ENCODE peak calls at places on chromosomes 11 and 22, in eight cellular contexts. F is upper lobe of right lung; U is colonic mucosa; P is kidney; E is CD8-positive, alpha-beta T cell; B is pancreas; K is HCT116; C is MM.1S. M is an unnamed sample.

GRCh38 chr11:702731-703461 is 3.1 kb upstream of the EPS8L2 start:
- DNase-seq in P (peak; percentile 89), B (peak; percentile 73), F (peak; percentile 92), E (no peak), C (no peak), K (no peak), U (peak; percentile 74), M (no peak)

GRCh38 chr11:61482513-61482912 is 26.0 kb upstream of the LRRC10B start:
- DNase-seq in U (no peak), E (no peak), P (no peak), B (no peak), K (no peak), F (no peak), C (no peak), M (no peak)

GRCh38 chr22:43843783-43844530 is 18.4 kb downstream of the SULT4A1 start:
- DNase-seq in E (no peak), P (peak; percentile 67), B (peak; percentile 6), K (no peak), C (no peak), F (no peak), U (no peak), M (no peak)

GRCh38 chr11:19553683-19554333 is 158.8 kb upstream of the NAV2 start:
- DNase-seq in C (peak; percentile 85), P (peak; percentile 88), K (peak; percentile 58), E (peak; percentile 47), U (peak; percentile 84), B (peak; percentile 87), F (peak; percentile 84), M (peak; percentile 84)

GRCh38 chr11:108797578-108798100 is 132.8 kb downstream of the DDX10 start:
- DNase-seq in K (no peak), U (no peak), C (no peak), E (no peak), F (no peak), P (no peak), B (no peak), M (no peak)

GRCh38 chr11:108496643-108497256 is 1.4 kb downstream of the POGLUT3 start:
- DNase-seq in P (no peak), B (no peak), F (no peak), C (no peak), U (no peak), E (no peak), K (no peak), M (no peak)

GRCh38 chr22:47690586-47690985 is 928.1 kb downstream of the TBC1D22A start:
- DNase-seq in B (no peak), K (no peak), C (no peak), U (no peak), F (no peak), P (no peak), E (no peak), M (peak; percentile 20)

GRCh38 chr11:87142594-87142993 is 104.9 kb downstream of the TMEM135 start:
- DNase-seq in U (no peak), C (no peak), F (no peak), P (no peak), B (no peak), E (no peak), K (no peak), M (no peak)

GRCh38 chr22:21938906-21939305 is 13.7 kb downstream of the PPM1F start:
- DNase-seq in B (no peak), K (no peak), F (no peak), U (no peak), P (no peak), E (no peak), C (no peak), M (no peak)

GRCh38 chr11:111513240-111513605 is 1.0 kb upstream of the BTG4 start:
- DNase-seq in E (no peak), U (no peak), B (no peak), C (no peak), F (no peak), P (no peak), K (no peak), M (no peak)

GRCh38 chr22:32063701-32064100 is 20.6 kb downstream of the SLC5A1 start:
- DNase-seq in U (no peak), F (no peak), K (no peak), B (no peak), P (no peak), C (no peak), E (no peak), M (no peak)

GRCh38 chr22:20174785-20175596 is 24.1 kb upstream of the CCDC188 start:
- DNase-seq in U (no peak), K (no peak), P (no peak), E (no peak), F (no peak), C (no peak), B (no peak), M (no peak)

GRCh38 chr22:36541831-36542391 is 12.9 kb upstream of the EIF3D start:
- DNase-seq in F (no peak), E (no peak), U (no peak), P (no peak), C (no peak), B (no peak), K (peak; percentile 64), M (peak; percentile 65)

GRCh38 chr11:121514401-121514981 is 61.7 kb upstream of the SORL1-AS1 start:
- DNase-seq in K (no peak), U (no peak), C (no peak), B (no peak), F (no peak), P (no peak), E (no peak), M (no peak)

GRCh38 chr22:40403141-40403540 is 32.7 kb downstream of the SGSM3 start:
- DNase-seq in U (no peak), P (no peak), F (no peak), B (no peak), C (no peak), E (no peak), K (no peak), M (no peak)

GRCh38 chr11:112962854-112963367 is 1.7 kb downstream of the NCAM1 start:
- DNase-seq in C (no peak), E (no peak), P (peak; percentile 79), U (peak; percentile 42), K (no peak), B (peak; percentile 37), F (peak; percentile 65), M (peak; percentile 89)

GRCh38 chr22:26697151-26697550 is 39.8 kb downstream of the MIAT start:
- DNase-seq in E (no peak), K (no peak), C (no peak), P (no peak), B (no peak), F (no peak), U (no peak), M (no peak)

GRCh38 chr11:100612766-100613165 is 74.3 kb upstream of the ARHGAP42 start:
- DNase-seq in U (no peak), K (no peak), B (no peak), F (no peak), P (no peak), C (peak; percentile 54), E (no peak), M (no peak)

GRCh38 chr11:4926607-4927006 is 2.5 kb upstream of the OR51G1 start:
- DNase-seq in K (no peak), C (no peak), B (no peak), U (no peak), E (no peak), F (no peak), P (no peak), M (no peak)

GRCh38 chr22:22404598-22405284 is 103.8 kb downstream of the ZNF280B start:
- DNase-seq in P (no peak), C (no peak), K (no peak), F (no peak), E (no peak), B (no peak), U (no peak), M (no peak)

GRCh38 chr11:72788250-72788649 is 5.6 kb downstream of the STARD10 start:
- DNase-seq in B (no peak), U (peak; percentile 63), F (no peak), K (no peak), P (no peak), E (no peak), C (no peak), M (no peak)

GRCh38 chr11:103257360-103257759 is 148.1 kb downstream of the DYNC2H1 start:
- DNase-seq in C (no peak), B (no peak), F (no peak), E (no peak), P (no peak), K (peak; percentile 35), U (no peak), M (no peak)

GRCh38 chr11:43735931-43736330 is 55.4 kb downstream of the HSD17B12 start:
- DNase-seq in P (no peak), C (no peak), F (no peak), U (no peak), B (no peak), E (no peak), K (no peak), M (no peak)
- TF ChIP-seq CTCF in P (no peak), C (no peak), F (no peak), U (no peak), B (no peak), E (no peak), K (no peak), M (no peak)

DNA sequence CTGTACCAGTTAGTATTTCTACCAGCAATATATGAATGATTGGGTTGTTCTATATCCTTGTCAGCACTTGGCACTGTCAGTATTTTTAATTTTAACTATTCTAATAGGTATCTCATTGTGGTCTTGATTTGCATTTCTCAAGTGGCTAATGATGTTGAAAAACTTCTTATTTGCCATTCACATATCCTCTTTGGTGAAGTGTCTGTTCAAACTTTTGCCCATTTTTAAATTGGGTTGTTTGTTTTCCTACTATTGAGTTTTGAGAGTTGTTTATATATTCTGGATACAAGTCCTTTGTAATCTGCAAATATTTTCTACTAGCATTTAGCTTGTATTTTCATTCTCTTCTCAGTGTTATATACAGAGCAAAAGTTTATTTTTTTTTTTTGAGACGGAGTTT is 82.1 kb downstream of the CSTPP1 start:
- DNase-seq in F (no peak), U (no peak), E (no peak), B (no peak), C (no peak), P (no peak), K (no peak), M (no peak)
- H3K4me1 ChIP-seq in F (no peaks in the 10 kb centered on the region), U (no peaks in the 10 kb centered on the region), E (no peaks in the 10 kb centered on the region), B (no peaks in the 10 kb centered on the region), C (no peaks in the 10 kb centered on the region), P (no peaks in the 10 kb centered on the region), K (no peaks in the 10 kb centered on the region), M (no peaks in the 10 kb centered on the region)

GRCh38 chr11:134849833-134850232 is 437.8 kb upstream of the B3GAT1 start:
- DNase-seq in K (no peak), U (no peak), C (no peak), E (no peak), P (no peak), F (no peak), B (no peak), M (no peak)
- TF ChIP-seq CTCF in K (no peak), U (no peak), C (no peak), E (no peak), P (no peak), F (no peak), B (no peak), M (no peak)

GRCh38 chr11:67052891-67053290 is 3.8 kb upstream of the RHOD start:
- DNase-seq in K (no peak), B (no peak), C (no peak), U (no peak), P (no peak), E (no peak), F (no peak), M (no peak)
- H3K4me1 ChIP-seq in K (peaks cover 42% of the 10 kb centered on the region), B (peaks cover 23% of the 10 kb centered on the region), C (peaks cover 28% of the 10 kb centered on the region), U (peaks cover 6% of the 10 kb centered on the region), P (peaks cover 20% of the 10 kb centered on the region), E (peaks cover 10% of the 10 kb centered on the region), F (peaks cover 17% of the 10 kb centered on the region), M (peaks cover 20% of the 10 kb centered on the region)

GRCh38 chr11:119641991-119642745 is 86.8 kb downstream of the NECTIN1 start:
- DNase-seq in C (peak; percentile 26), K (peak; percentile 4), B (no peak), P (no peak), U (no peak), F (no peak), E (no peak), M (no peak)
- TF ChIP-seq CTCF in C (peak; percentile 74), K (peak; percentile 47), B (peak; percentile 34), P (peak; percentile 19), U (no peak), F (peak; percentile 46), E (peak; percentile 51), M (peak; percentile 15)

M was measured in adrenal gland.